ENCODE peak calls at places on chromosome X, in four cellular contexts. One of them, this sample, is unnamed.

GRCh38 chrX:151790421-151791160 is 56.0 kb downstream of the CNGA2 start:
- DNase-seq in amniotic stem cell: peak
- DNase-seq in GF-D8: no peak
- DNase-seq in cardiac fibroblast: no peak
- DNase-seq in this sample: peak

GRCh38 chrX:79065696-79066095 is 78.8 kb upstream of the GPR174 start:
- DNase-seq in GF-D8: no peak
- DNase-seq in cardiac fibroblast: no peak
- DNase-seq in amniotic stem cell: no peak
- DNase-seq in this sample: no peak

GRCh38 chrX:49308604-49309269 is 5.3 kb downstream of the GAGE10 start:
- DNase-seq in GF-D8: no peak
- DNase-seq in cardiac fibroblast: peak
- DNase-seq in amniotic stem cell: no peak
- DNase-seq in this sample: peak

GRCh38 chrX:125507119-125507518 is 187.4 kb downstream of the TEX13C start:
- DNase-seq in amniotic stem cell: no peak
- DNase-seq in cardiac fibroblast: peak
- DNase-seq in GF-D8: no peak
- DNase-seq in this sample: peak

GRCh38 chrX:31547816-31548215 is 476.0 kb upstream of the FTHL17 start:
- DNase-seq in amniotic stem cell: no peak
- DNase-seq in cardiac fibroblast: no peak
- DNase-seq in GF-D8: no peak
- DNase-seq in this sample: no peak

GRCh38 chrX:115560978-115561604 is at the start of gene PLS3:
- DNase-seq in cardiac fibroblast: peak
- DNase-seq in amniotic stem cell: peak
- DNase-seq in GF-D8: no peak
- DNase-seq in this sample: peak

GRCh38 chrX:15564981-15565579 is 35.7 kb downstream of the ACE2 start:
- DNase-seq in amniotic stem cell: peak
- DNase-seq in GF-D8: peak
- DNase-seq in cardiac fibroblast: peak
- DNase-seq in this sample: peak

GRCh38 chrX:28628101-28628500 is 40.9 kb downstream of the IL1RAPL1 start:
- DNase-seq in cardiac fibroblast: no peak
- DNase-seq in GF-D8: no peak
- DNase-seq in amniotic stem cell: no peak
- DNase-seq in this sample: no peak

GRCh38 chrX:15882704-15883539 is 28.3 kb upstream of the AP1S2 start:
- DNase-seq in GF-D8: peak
- DNase-seq in amniotic stem cell: no peak
- DNase-seq in cardiac fibroblast: peak
- DNase-seq in this sample: peak

GRCh38 chrX:1389181-1389992 is 2.5 kb downstream of the SLC25A6 start:
- DNase-seq in GF-D8: no peak
- DNase-seq in cardiac fibroblast: no peak
- DNase-seq in amniotic stem cell: no peak
- DNase-seq in this sample: no peak

GRCh38 chrX:24271262-24271661 is 42.6 kb downstream of the SUPT20HL2 start:
- DNase-seq in cardiac fibroblast: no peak
- DNase-seq in GF-D8: no peak
- DNase-seq in amniotic stem cell: no peak
- DNase-seq in this sample: no peak

GRCh38 chrX:29308726-29309125 is 721.5 kb downstream of the IL1RAPL1 start:
- DNase-seq in amniotic stem cell: no peak
- DNase-seq in GF-D8: no peak
- DNase-seq in cardiac fibroblast: no peak
- DNase-seq in this sample: no peak

GRCh38 chrX:26914232-26914631 is 548.9 kb downstream of the PPP4R3C start:
- DNase-seq in GF-D8: no peak
- DNase-seq in amniotic stem cell: no peak
- DNase-seq in cardiac fibroblast: peak
- DNase-seq in this sample: no peak

GRCh38 chrX:2933125-2933900 is 4.2 kb upstream of the ARSD start:
- DNase-seq in amniotic stem cell: no peak
- DNase-seq in GF-D8: no peak
- DNase-seq in cardiac fibroblast: no peak
- DNase-seq in this sample: no peak

GRCh38 chrX:146278381-146278780 is 460.8 kb downstream of the SLITRK2 start:
- DNase-seq in amniotic stem cell: no peak
- DNase-seq in cardiac fibroblast: no peak
- DNase-seq in GF-D8: peak
- DNase-seq in this sample: no peak

GRCh38 chrX:69165116-69165651 is at the start of gene PJA1:
- DNase-seq in cardiac fibroblast: peak
- DNase-seq in amniotic stem cell: peak
- DNase-seq in GF-D8: peak
- DNase-seq in this sample: peak

GRCh38 chrX:102976290-102976689 is 39.2 kb downstream of the RAB40AL start:
- DNase-seq in cardiac fibroblast: peak
- DNase-seq in amniotic stem cell: no peak
- DNase-seq in GF-D8: peak
- DNase-seq in this sample: no peak

GRCh38 chrX:86946569-86946968 is 571.0 kb upstream of the KLHL4 start:
- DNase-seq in GF-D8: peak
- DNase-seq in cardiac fibroblast: peak
- DNase-seq in amniotic stem cell: no peak
- DNase-seq in this sample: no peak

GRCh38 chrX:119235872-119236598 is at the start of gene PGRMC1:
- DNase-seq in GF-D8: peak
- DNase-seq in amniotic stem cell: peak
- DNase-seq in cardiac fibroblast: peak
- DNase-seq in this sample: peak